ENCODE peak calls at places on chromosomes 13 and 19, in eight cellular contexts. One of them, this sample, is unnamed.

GRCh38 chr19:1644070-1644469 is 8.3 kb downstream of the TCF3 start:
- DNase-seq in osteoblast: no peak
- DNase-seq in activated naive CD4-positive, alpha-beta T cell treated with anti-CD3 and anti-CD28 coated beads, Interleukin-2, amount 50 U/mL, for 72 hours: no peak
- DNase-seq in HFFc6: no peak
- DNase-seq in GF-D8: no peak
- DNase-seq in stimulated activated CD8-positive, alpha-beta memory T cell treated with anti-CD3 and anti-CD28 coated beads, Interleukin-2, amount 100 ng/mL, for 1 hour: no peak
- DNase-seq in fibroblast of pulmonary artery: no peak
- DNase-seq in EL: no peak
- DNase-seq in this sample: no peak

GRCh38 chr13:32200741-32201140 is 114.4 kb downstream of the ZAR1L start:
- DNase-seq in stimulated activated CD8-positive, alpha-beta memory T cell treated with anti-CD3 and anti-CD28 coated beads, Interleukin-2, amount 100 ng/mL, for 1 hour: no peak
- DNase-seq in GF-D8: no peak
- DNase-seq in fibroblast of pulmonary artery: peak; percentile 10
- DNase-seq in activated naive CD4-positive, alpha-beta T cell treated with anti-CD3 and anti-CD28 coated beads, Interleukin-2, amount 50 U/mL, for 72 hours: no peak
- DNase-seq in osteoblast: no peak
- DNase-seq in EL: no peak
- DNase-seq in HFFc6: peak; percentile 24
- DNase-seq in this sample: no peak

GRCh38 chr19:30482956-30483355 is 110.8 kb downstream of the ZNF536 start:
- DNase-seq in HFFc6: no peak
- DNase-seq in EL: no peak
- DNase-seq in stimulated activated CD8-positive, alpha-beta memory T cell treated with anti-CD3 and anti-CD28 coated beads, Interleukin-2, amount 100 ng/mL, for 1 hour: no peak
- DNase-seq in GF-D8: no peak
- DNase-seq in activated naive CD4-positive, alpha-beta T cell treated with anti-CD3 and anti-CD28 coated beads, Interleukin-2, amount 50 U/mL, for 72 hours: no peak
- DNase-seq in osteoblast: no peak
- DNase-seq in fibroblast of pulmonary artery: no peak
- DNase-seq in this sample: no peak

GRCh38 chr13:91767681-91768080 is 369.3 kb downstream of the GPC5 start:
- DNase-seq in EL: no peak
- DNase-seq in GF-D8: peak; percentile 39
- DNase-seq in stimulated activated CD8-positive, alpha-beta memory T cell treated with anti-CD3 and anti-CD28 coated beads, Interleukin-2, amount 100 ng/mL, for 1 hour: no peak
- DNase-seq in fibroblast of pulmonary artery: no peak
- DNase-seq in HFFc6: no peak
- DNase-seq in activated naive CD4-positive, alpha-beta T cell treated with anti-CD3 and anti-CD28 coated beads, Interleukin-2, amount 50 U/mL, for 72 hours: no peak
- DNase-seq in osteoblast: no peak
- DNase-seq in this sample: no peak

GRCh38 chr13:39656325-39656677 is 839 bp downstream of the COG6 start:
- DNase-seq in osteoblast: no peak
- DNase-seq in GF-D8: no peak
- DNase-seq in EL: no peak
- DNase-seq in stimulated activated CD8-positive, alpha-beta memory T cell treated with anti-CD3 and anti-CD28 coated beads, Interleukin-2, amount 100 ng/mL, for 1 hour: no peak
- DNase-seq in activated naive CD4-positive, alpha-beta T cell treated with anti-CD3 and anti-CD28 coated beads, Interleukin-2, amount 50 U/mL, for 72 hours: no peak
- DNase-seq in fibroblast of pulmonary artery: peak; percentile 11
- DNase-seq in HFFc6: no peak
- DNase-seq in this sample: no peak

GRCh38 chr19:53131732-53132131 is 978 bp downstream of the ZNF415 start:
- DNase-seq in fibroblast of pulmonary artery: no peak
- DNase-seq in stimulated activated CD8-positive, alpha-beta memory T cell treated with anti-CD3 and anti-CD28 coated beads, Interleukin-2, amount 100 ng/mL, for 1 hour: no peak
- DNase-seq in activated naive CD4-positive, alpha-beta T cell treated with anti-CD3 and anti-CD28 coated beads, Interleukin-2, amount 50 U/mL, for 72 hours: no peak
- DNase-seq in osteoblast: no peak
- DNase-seq in GF-D8: no peak
- DNase-seq in EL: no peak
- DNase-seq in HFFc6: no peak
- DNase-seq in this sample: peak; percentile 15

GRCh38 chr13:24682353-24682752 is 2.1 kb downstream of the ATP12A start:
- DNase-seq in activated naive CD4-positive, alpha-beta T cell treated with anti-CD3 and anti-CD28 coated beads, Interleukin-2, amount 50 U/mL, for 72 hours: no peak
- DNase-seq in GF-D8: no peak
- DNase-seq in HFFc6: no peak
- DNase-seq in fibroblast of pulmonary artery: no peak
- DNase-seq in stimulated activated CD8-positive, alpha-beta memory T cell treated with anti-CD3 and anti-CD28 coated beads, Interleukin-2, amount 100 ng/mL, for 1 hour: no peak
- DNase-seq in osteoblast: peak; percentile 30
- DNase-seq in EL: no peak
- DNase-seq in this sample: no peak

GRCh38 chr19:23002690-23003422 is at the start of gene ZNF728:
- DNase-seq in stimulated activated CD8-positive, alpha-beta memory T cell treated with anti-CD3 and anti-CD28 coated beads, Interleukin-2, amount 100 ng/mL, for 1 hour: no peak
- DNase-seq in activated naive CD4-positive, alpha-beta T cell treated with anti-CD3 and anti-CD28 coated beads, Interleukin-2, amount 50 U/mL, for 72 hours: no peak
- DNase-seq in osteoblast: peak; percentile 22
- DNase-seq in fibroblast of pulmonary artery: no peak
- DNase-seq in HFFc6: no peak
- DNase-seq in GF-D8: no peak
- DNase-seq in EL: no peak
- DNase-seq in this sample: peak; percentile 2

GRCh38 chr13:44816701-44817684 is 172.3 kb downstream of the NUFIP1 start:
- DNase-seq in osteoblast: peak; percentile 72
- DNase-seq in GF-D8: no peak
- DNase-seq in stimulated activated CD8-positive, alpha-beta memory T cell treated with anti-CD3 and anti-CD28 coated beads, Interleukin-2, amount 100 ng/mL, for 1 hour: no peak
- DNase-seq in activated naive CD4-positive, alpha-beta T cell treated with anti-CD3 and anti-CD28 coated beads, Interleukin-2, amount 50 U/mL, for 72 hours: no peak
- DNase-seq in fibroblast of pulmonary artery: peak; percentile 38
- DNase-seq in EL: peak; percentile 69
- DNase-seq in HFFc6: peak; percentile 62
- DNase-seq in this sample: no peak

GRCh38 chr19:4140237-4140711 is 13.2 kb upstream of the CREB3L3 start:
- DNase-seq in EL: peak; percentile 67
- DNase-seq in HFFc6: peak; percentile 44
- DNase-seq in osteoblast: peak; percentile 94
- DNase-seq in fibroblast of pulmonary artery: peak; percentile 75
- DNase-seq in GF-D8: peak; percentile 28
- DNase-seq in stimulated activated CD8-positive, alpha-beta memory T cell treated with anti-CD3 and anti-CD28 coated beads, Interleukin-2, amount 100 ng/mL, for 1 hour: no peak
- DNase-seq in activated naive CD4-positive, alpha-beta T cell treated with anti-CD3 and anti-CD28 coated beads, Interleukin-2, amount 50 U/mL, for 72 hours: no peak
- DNase-seq in this sample: no peak

GRCh38 chr19:55516878-55517620 is 19.9 kb downstream of the SBK2 start:
- DNase-seq in EL: peak; percentile 89
- DNase-seq in HFFc6: peak; percentile 91
- DNase-seq in fibroblast of pulmonary artery: peak; percentile 95
- DNase-seq in stimulated activated CD8-positive, alpha-beta memory T cell treated with anti-CD3 and anti-CD28 coated beads, Interleukin-2, amount 100 ng/mL, for 1 hour: peak; percentile 81
- DNase-seq in activated naive CD4-positive, alpha-beta T cell treated with anti-CD3 and anti-CD28 coated beads, Interleukin-2, amount 50 U/mL, for 72 hours: peak; percentile 92
- DNase-seq in osteoblast: peak; percentile 99
- DNase-seq in GF-D8: peak; percentile 62
- DNase-seq in this sample: peak; percentile 36

GRCh38 chr13:47945738-47946137 is 55.3 kb downstream of the SUCLA2 start:
- DNase-seq in GF-D8: no peak
- DNase-seq in activated naive CD4-positive, alpha-beta T cell treated with anti-CD3 and anti-CD28 coated beads, Interleukin-2, amount 50 U/mL, for 72 hours: no peak
- DNase-seq in EL: peak; percentile 76
- DNase-seq in stimulated activated CD8-positive, alpha-beta memory T cell treated with anti-CD3 and anti-CD28 coated beads, Interleukin-2, amount 100 ng/mL, for 1 hour: no peak
- DNase-seq in fibroblast of pulmonary artery: peak; percentile 73
- DNase-seq in HFFc6: no peak
- DNase-seq in osteoblast: no peak
- DNase-seq in this sample: no peak

GRCh38 chr13:46665630-46666482 is 112.9 kb downstream of the LRCH1 start:
- DNase-seq in EL: peak; percentile 29
- DNase-seq in fibroblast of pulmonary artery: no peak
- DNase-seq in GF-D8: no peak
- DNase-seq in activated naive CD4-positive, alpha-beta T cell treated with anti-CD3 and anti-CD28 coated beads, Interleukin-2, amount 50 U/mL, for 72 hours: no peak
- DNase-seq in osteoblast: no peak
- DNase-seq in HFFc6: no peak
- DNase-seq in stimulated activated CD8-positive, alpha-beta memory T cell treated with anti-CD3 and anti-CD28 coated beads, Interleukin-2, amount 100 ng/mL, for 1 hour: no peak
- DNase-seq in this sample: no peak

GRCh38 chr13:95300625-95301134 is 571 bp downstream of the ABCC4 start:
- DNase-seq in osteoblast: peak; percentile 90
- DNase-seq in HFFc6: peak; percentile 54
- DNase-seq in activated naive CD4-positive, alpha-beta T cell treated with anti-CD3 and anti-CD28 coated beads, Interleukin-2, amount 50 U/mL, for 72 hours: no peak
- DNase-seq in EL: peak; percentile 76
- DNase-seq in fibroblast of pulmonary artery: peak; percentile 45
- DNase-seq in stimulated activated CD8-positive, alpha-beta memory T cell treated with anti-CD3 and anti-CD28 coated beads, Interleukin-2, amount 100 ng/mL, for 1 hour: peak; percentile 6
- DNase-seq in GF-D8: peak; percentile 52
- DNase-seq in this sample: peak; percentile 31

GRCh38 chr19:7748171-7748570 is 837 bp upstream of the CD209 start:
- DNase-seq in osteoblast: no peak
- DNase-seq in activated naive CD4-positive, alpha-beta T cell treated with anti-CD3 and anti-CD28 coated beads, Interleukin-2, amount 50 U/mL, for 72 hours: no peak
- DNase-seq in GF-D8: no peak
- DNase-seq in EL: no peak
- DNase-seq in fibroblast of pulmonary artery: no peak
- DNase-seq in stimulated activated CD8-positive, alpha-beta memory T cell treated with anti-CD3 and anti-CD28 coated beads, Interleukin-2, amount 100 ng/mL, for 1 hour: no peak
- DNase-seq in HFFc6: no peak
- DNase-seq in this sample: no peak

GRCh38 chr19:48818234-48818823 is 7.5 kb upstream of the BCAT2 start:
- DNase-seq in osteoblast: no peak
- DNase-seq in stimulated activated CD8-positive, alpha-beta memory T cell treated with anti-CD3 and anti-CD28 coated beads, Interleukin-2, amount 100 ng/mL, for 1 hour: no peak
- DNase-seq in EL: no peak
- DNase-seq in GF-D8: no peak
- DNase-seq in HFFc6: no peak
- DNase-seq in fibroblast of pulmonary artery: no peak
- DNase-seq in activated naive CD4-positive, alpha-beta T cell treated with anti-CD3 and anti-CD28 coated beads, Interleukin-2, amount 50 U/mL, for 72 hours: no peak
- DNase-seq in this sample: no peak

GRCh38 chr19:27971071-27971470 is 1241.9 kb downstream of the UQCRFS1 start:
- DNase-seq in fibroblast of pulmonary artery: peak; percentile 6
- DNase-seq in stimulated activated CD8-positive, alpha-beta memory T cell treated with anti-CD3 and anti-CD28 coated beads, Interleukin-2, amount 100 ng/mL, for 1 hour: no peak
- DNase-seq in HFFc6: peak; percentile 9
- DNase-seq in osteoblast: no peak
- DNase-seq in activated naive CD4-positive, alpha-beta T cell treated with anti-CD3 and anti-CD28 coated beads, Interleukin-2, amount 50 U/mL, for 72 hours: no peak
- DNase-seq in GF-D8: no peak
- DNase-seq in EL: peak; percentile 56
- DNase-seq in this sample: no peak

GRCh38 chr19:11480927-11481776 is at the start of gene ELAVL3:
- DNase-seq in fibroblast of pulmonary artery: no peak
- DNase-seq in stimulated activated CD8-positive, alpha-beta memory T cell treated with anti-CD3 and anti-CD28 coated beads, Interleukin-2, amount 100 ng/mL, for 1 hour: no peak
- DNase-seq in HFFc6: no peak
- DNase-seq in GF-D8: no peak
- DNase-seq in osteoblast: peak; percentile 94
- DNase-seq in activated naive CD4-positive, alpha-beta T cell treated with anti-CD3 and anti-CD28 coated beads, Interleukin-2, amount 50 U/mL, for 72 hours: no peak
- DNase-seq in EL: no peak
- DNase-seq in this sample: no peak

GRCh38 chr13:44565881-44566280 is 10.2 kb downstream of the TSC22D1 start:
- DNase-seq in fibroblast of pulmonary artery: no peak
- DNase-seq in stimulated activated CD8-positive, alpha-beta memory T cell treated with anti-CD3 and anti-CD28 coated beads, Interleukin-2, amount 100 ng/mL, for 1 hour: no peak
- DNase-seq in EL: peak; percentile 23
- DNase-seq in HFFc6: peak; percentile 12
- DNase-seq in GF-D8: no peak
- DNase-seq in osteoblast: no peak
- DNase-seq in activated naive CD4-positive, alpha-beta T cell treated with anti-CD3 and anti-CD28 coated beads, Interleukin-2, amount 50 U/mL, for 72 hours: no peak
- DNase-seq in this sample: no peak

GRCh38 chr19:22600690-22601648 is 33.2 kb upstream of the ZNF492 start:
- DNase-seq in stimulated activated CD8-positive, alpha-beta memory T cell treated with anti-CD3 and anti-CD28 coated beads, Interleukin-2, amount 100 ng/mL, for 1 hour: no peak
- DNase-seq in fibroblast of pulmonary artery: no peak
- DNase-seq in EL: no peak
- DNase-seq in osteoblast: peak; percentile 23
- DNase-seq in GF-D8: no peak
- DNase-seq in HFFc6: no peak
- DNase-seq in activated naive CD4-positive, alpha-beta T cell treated with anti-CD3 and anti-CD28 coated beads, Interleukin-2, amount 50 U/mL, for 72 hours: no peak
- DNase-seq in this sample: no peak

GRCh38 chr13:113646921-113647340 is 11.1 kb downstream of the ATP4B start:
- DNase-seq in EL: no peak
- DNase-seq in HFFc6: no peak
- DNase-seq in GF-D8: no peak
- DNase-seq in stimulated activated CD8-positive, alpha-beta memory T cell treated with anti-CD3 and anti-CD28 coated beads, Interleukin-2, amount 100 ng/mL, for 1 hour: no peak
- DNase-seq in osteoblast: peak; percentile 27
- DNase-seq in fibroblast of pulmonary artery: no peak
- DNase-seq in activated naive CD4-positive, alpha-beta T cell treated with anti-CD3 and anti-CD28 coated beads, Interleukin-2, amount 50 U/mL, for 72 hours: peak; percentile 38
- DNase-seq in this sample: no peak

GRCh38 chr19:46515879-46516350 is 20.2 kb upstream of the PNMA8B start:
- DNase-seq in GF-D8: no peak
- DNase-seq in stimulated activated CD8-positive, alpha-beta memory T cell treated with anti-CD3 and anti-CD28 coated beads, Interleukin-2, amount 100 ng/mL, for 1 hour: no peak
- DNase-seq in osteoblast: peak; percentile 92
- DNase-seq in fibroblast of pulmonary artery: peak; percentile 59
- DNase-seq in activated naive CD4-positive, alpha-beta T cell treated with anti-CD3 and anti-CD28 coated beads, Interleukin-2, amount 50 U/mL, for 72 hours: peak; percentile 53
- DNase-seq in HFFc6: peak; percentile 27
- DNase-seq in EL: peak; percentile 44
- DNase-seq in this sample: no peak

GRCh38 chr19:1081301-1082164 is 13.6 kb downstream of the POLR2E start:
- DNase-seq in HFFc6: no peak
- DNase-seq in stimulated activated CD8-positive, alpha-beta memory T cell treated with anti-CD3 and anti-CD28 coated beads, Interleukin-2, amount 100 ng/mL, for 1 hour: no peak
- DNase-seq in GF-D8: no peak
- DNase-seq in EL: no peak
- DNase-seq in fibroblast of pulmonary artery: no peak
- DNase-seq in osteoblast: no peak
- DNase-seq in activated naive CD4-positive, alpha-beta T cell treated with anti-CD3 and anti-CD28 coated beads, Interleukin-2, amount 50 U/mL, for 72 hours: no peak
- DNase-seq in this sample: no peak

GRCh38 chr13:113187263-113187669 is 21.2 kb downstream of the PCID2 start:
- DNase-seq in osteoblast: peak; percentile 95
- DNase-seq in GF-D8: no peak
- DNase-seq in stimulated activated CD8-positive, alpha-beta memory T cell treated with anti-CD3 and anti-CD28 coated beads, Interleukin-2, amount 100 ng/mL, for 1 hour: no peak
- DNase-seq in HFFc6: peak; percentile 100
- DNase-seq in fibroblast of pulmonary artery: peak; percentile 99
- DNase-seq in activated naive CD4-positive, alpha-beta T cell treated with anti-CD3 and anti-CD28 coated beads, Interleukin-2, amount 50 U/mL, for 72 hours: peak; percentile 68
- DNase-seq in EL: peak; percentile 100
- DNase-seq in this sample: peak; percentile 43

GRCh38 chr13:113765241-113765910 is 6.3 kb downstream of the TMEM255B start:
- DNase-seq in EL: no peak
- DNase-seq in HFFc6: no peak
- DNase-seq in fibroblast of pulmonary artery: no peak
- DNase-seq in stimulated activated CD8-positive, alpha-beta memory T cell treated with anti-CD3 and anti-CD28 coated beads, Interleukin-2, amount 100 ng/mL, for 1 hour: no peak
- DNase-seq in activated naive CD4-positive, alpha-beta T cell treated with anti-CD3 and anti-CD28 coated beads, Interleukin-2, amount 50 U/mL, for 72 hours: peak; percentile 9
- DNase-seq in osteoblast: peak; percentile 51
- DNase-seq in GF-D8: no peak
- DNase-seq in this sample: no peak

GRCh38 chr13:27919934-27920676 is at the start of gene PDX1:
- DNase-seq in EL: peak; percentile 13
- DNase-seq in fibroblast of pulmonary artery: no peak
- DNase-seq in HFFc6: no peak
- DNase-seq in GF-D8: no peak
- DNase-seq in activated naive CD4-positive, alpha-beta T cell treated with anti-CD3 and anti-CD28 coated beads, Interleukin-2, amount 50 U/mL, for 72 hours: no peak
- DNase-seq in osteoblast: peak; percentile 84
- DNase-seq in stimulated activated CD8-positive, alpha-beta memory T cell treated with anti-CD3 and anti-CD28 coated beads, Interleukin-2, amount 100 ng/mL, for 1 hour: no peak
- DNase-seq in this sample: no peak

GRCh38 chr13:64753606-64754005 is 2476.5 kb downstream of the PCDH9 start:
- DNase-seq in GF-D8: no peak
- DNase-seq in activated naive CD4-positive, alpha-beta T cell treated with anti-CD3 and anti-CD28 coated beads, Interleukin-2, amount 50 U/mL, for 72 hours: no peak
- DNase-seq in stimulated activated CD8-positive, alpha-beta memory T cell treated with anti-CD3 and anti-CD28 coated beads, Interleukin-2, amount 100 ng/mL, for 1 hour: no peak
- DNase-seq in osteoblast: no peak
- DNase-seq in HFFc6: no peak
- DNase-seq in EL: peak; percentile 1
- DNase-seq in fibroblast of pulmonary artery: peak; percentile 24
- DNase-seq in this sample: no peak

GRCh38 chr13:52405369-52405766 is 604 bp downstream of the THSD1 start:
- DNase-seq in activated naive CD4-positive, alpha-beta T cell treated with anti-CD3 and anti-CD28 coated beads, Interleukin-2, amount 50 U/mL, for 72 hours: no peak
- DNase-seq in GF-D8: no peak
- DNase-seq in EL: no peak
- DNase-seq in stimulated activated CD8-positive, alpha-beta memory T cell treated with anti-CD3 and anti-CD28 coated beads, Interleukin-2, amount 100 ng/mL, for 1 hour: no peak
- DNase-seq in fibroblast of pulmonary artery: no peak
- DNase-seq in osteoblast: peak; percentile 87
- DNase-seq in HFFc6: no peak
- DNase-seq in this sample: no peak

GRCh38 chr13:60162096-60162495 is 1.6 kb downstream of the DIAPH3 start:
- DNase-seq in stimulated activated CD8-positive, alpha-beta memory T cell treated with anti-CD3 and anti-CD28 coated beads, Interleukin-2, amount 100 ng/mL, for 1 hour: no peak
- DNase-seq in fibroblast of pulmonary artery: no peak
- DNase-seq in HFFc6: no peak
- DNase-seq in GF-D8: no peak
- DNase-seq in activated naive CD4-positive, alpha-beta T cell treated with anti-CD3 and anti-CD28 coated beads, Interleukin-2, amount 50 U/mL, for 72 hours: no peak
- DNase-seq in osteoblast: peak; percentile 76
- DNase-seq in EL: peak; percentile 24
- DNase-seq in this sample: no peak

GRCh38 chr19:8238251-8238650 is 29.1 kb downstream of the CERS4 start:
- DNase-seq in HFFc6: no peak
- DNase-seq in GF-D8: no peak
- DNase-seq in osteoblast: peak; percentile 45
- DNase-seq in stimulated activated CD8-positive, alpha-beta memory T cell treated with anti-CD3 and anti-CD28 coated beads, Interleukin-2, amount 100 ng/mL, for 1 hour: no peak
- DNase-seq in activated naive CD4-positive, alpha-beta T cell treated with anti-CD3 and anti-CD28 coated beads, Interleukin-2, amount 50 U/mL, for 72 hours: no peak
- DNase-seq in EL: no peak
- DNase-seq in fibroblast of pulmonary artery: no peak
- DNase-seq in this sample: no peak

GRCh38 chr19:28971513-28971912 is 241.4 kb downstream of the UQCRFS1 start:
- DNase-seq in GF-D8: no peak
- DNase-seq in osteoblast: no peak
- DNase-seq in stimulated activated CD8-positive, alpha-beta memory T cell treated with anti-CD3 and anti-CD28 coated beads, Interleukin-2, amount 100 ng/mL, for 1 hour: no peak
- DNase-seq in activated naive CD4-positive, alpha-beta T cell treated with anti-CD3 and anti-CD28 coated beads, Interleukin-2, amount 50 U/mL, for 72 hours: no peak
- DNase-seq in HFFc6: no peak
- DNase-seq in fibroblast of pulmonary artery: no peak
- DNase-seq in EL: no peak
- DNase-seq in this sample: no peak

GRCh38 chr19:53867225-53868090 is at the start of gene MYADM:
- DNase-seq in fibroblast of pulmonary artery: peak; percentile 99
- DNase-seq in osteoblast: peak; percentile 100
- DNase-seq in EL: peak; percentile 98
- DNase-seq in HFFc6: peak; percentile 99
- DNase-seq in GF-D8: peak; percentile 95
- DNase-seq in activated naive CD4-positive, alpha-beta T cell treated with anti-CD3 and anti-CD28 coated beads, Interleukin-2, amount 50 U/mL, for 72 hours: peak; percentile 98
- DNase-seq in stimulated activated CD8-positive, alpha-beta memory T cell treated with anti-CD3 and anti-CD28 coated beads, Interleukin-2, amount 100 ng/mL, for 1 hour: peak; percentile 100
- DNase-seq in this sample: peak; percentile 89

GRCh38 chr13:51801631-51802099 is 2.3 kb downstream of the DHRS12 start:
- DNase-seq in activated naive CD4-positive, alpha-beta T cell treated with anti-CD3 and anti-CD28 coated beads, Interleukin-2, amount 50 U/mL, for 72 hours: no peak
- DNase-seq in osteoblast: peak; percentile 82
- DNase-seq in HFFc6: no peak
- DNase-seq in GF-D8: no peak
- DNase-seq in fibroblast of pulmonary artery: no peak
- DNase-seq in EL: peak; percentile 18
- DNase-seq in stimulated activated CD8-positive, alpha-beta memory T cell treated with anti-CD3 and anti-CD28 coated beads, Interleukin-2, amount 100 ng/mL, for 1 hour: no peak
- DNase-seq in this sample: no peak

GRCh38 chr13:98664047-98664446 is 87.1 kb upstream of the STK24 start:
- DNase-seq in HFFc6: no peak
- DNase-seq in osteoblast: peak; percentile 91
- DNase-seq in stimulated activated CD8-positive, alpha-beta memory T cell treated with anti-CD3 and anti-CD28 coated beads, Interleukin-2, amount 100 ng/mL, for 1 hour: no peak
- DNase-seq in GF-D8: no peak
- DNase-seq in activated naive CD4-positive, alpha-beta T cell treated with anti-CD3 and anti-CD28 coated beads, Interleukin-2, amount 50 U/mL, for 72 hours: peak; percentile 73
- DNase-seq in EL: peak; percentile 66
- DNase-seq in fibroblast of pulmonary artery: peak; percentile 17
- DNase-seq in this sample: no peak

This sample was measured in C1 segment of cervical spinal cord.